ENCODE peak calls at places on chromosomes 16 and 17, in four cellular contexts. I, N, Z and H are unnamed samples.

GRCh38 chr16:16186820-16187219 is 36.5 kb downstream of the ABCC6 start:
- DNase-seq in I (no peak), Z (no peak), N (no peak), H (no peak)

GRCh38 chr16:19555938-19556778 is 655 bp downstream of the VPS35L start:
- DNase-seq in I (no peak), N (no peak), Z (no peak), H (no peak)

GRCh38 chr17:15261063-15261817 is 3.9 kb downstream of the PMP22 start:
- DNase-seq in I (no peak), N (peak), Z (peak), H (peak)

GRCh38 chr17:36933174-36934143 is 3.8 kb upstream of the LHX1 start:
- DNase-seq in N (peak), Z (no peak), I (no peak), H (no peak)

GRCh38 chr16:68116256-68116853 is 31.2 kb downstream of the NFATC3 start:
- DNase-seq in N (peak), Z (no peak), I (no peak), H (no peak)

GRCh38 chr17:81553018-81553615 is 964 bp upstream of the FAAP100 start:
- DNase-seq in N (peak), Z (peak), I (peak), H (peak)

GRCh38 chr16:15483857-15484256 is 49.5 kb downstream of the BMERB1 start:
- DNase-seq in I (no peak), Z (no peak), N (no peak), H (no peak)

GRCh38 chr17:61815863-61816523 is 47.3 kb downstream of the BRIP1 start:
- DNase-seq in Z (no peak), N (peak), I (no peak), H (no peak)

GRCh38 chr17:43556292-43556691 is 10.2 kb upstream of the ETV4 start:
- DNase-seq in I (no peak), N (peak), Z (peak), H (peak)

GRCh38 chr16:351804-352520 is 561 bp downstream of the AXIN1 start:
- DNase-seq in Z (no peak), I (no peak), N (peak), H (no peak)

GRCh38 chr16:67186550-67186950 is 2.8 kb upstream of the MATCAP1 start:
- DNase-seq in Z (no peak), I (no peak), N (no peak), H (no peak)

GRCh38 chr17:49969794-49970389 is 902 bp downstream of the DLX4 start:
- DNase-seq in N (no peak), Z (no peak), I (no peak), H (no peak)

GRCh38 chr17:14871921-14872320 is 393.2 kb downstream of the PMP22 start:
- DNase-seq in Z (no peak), N (no peak), I (no peak), H (no peak)

GRCh38 chr16:79966226-79966625 is 365.7 kb upstream of the MAF start:
- DNase-seq in I (no peak), Z (no peak), N (no peak), H (no peak)

GRCh38 chr16:68290455-68290854 is 20.3 kb downstream of the SLC7A6OS start:
- DNase-seq in I (no peak), N (no peak), Z (no peak), H (no peak)

GRCh38 chr17:77602883-77603640 is 355.4 kb upstream of the TNRC6C start:
- DNase-seq in N (no peak), Z (no peak), I (no peak), H (no peak)

GRCh38 chr17:41522301-41523224 is 3.9 kb upstream of the KRT15 start:
- DNase-seq in I (no peak), Z (peak), N (no peak), H (no peak)

GRCh38 chr17:68314916-68315535 is 23.7 kb downstream of the ARSG start:
- DNase-seq in Z (peak), N (no peak), I (no peak), H (no peak)

GRCh38 chr16:8931864-8932263 is 31.8 kb downstream of the USP7 start:
- DNase-seq in Z (peak), N (peak), I (no peak), H (no peak)

GRCh38 chr17:64653325-64653984 is 8.7 kb downstream of the SMURF2 start:
- DNase-seq in N (no peak), Z (no peak), I (no peak), H (no peak)